ENCODE peak calls at places on chromosomes 4 and X, in six cellular contexts. One of them, this sample, is unnamed.

GRCh38 chr4:20305976-20306375 is 54.3 kb downstream of the SLIT2 start:
- DNase-seq in neural crest cell: no peak
- DNase-seq in fibroblast of mammary gland: peak; percentile 55
- DNase-seq in esophagus squamous epithelium: no peak
- DNase-seq in Calu3: peak; percentile 15
- DNase-seq in adrenal gland: no peak
- DNase-seq in this sample: no peak

GRCh38 chrX:1720826-1721225 is 106.0 kb downstream of the ASMT start:
- DNase-seq in neural crest cell: no peak
- DNase-seq in fibroblast of mammary gland: no peak
- DNase-seq in esophagus squamous epithelium: no peak
- DNase-seq in Calu3: no peak
- DNase-seq in adrenal gland: no peak
- DNase-seq in this sample: no peak

GRCh38 chr4:145843148-145843547 is 95.5 kb downstream of the ZNF827 start:
- DNase-seq in neural crest cell: no peak
- DNase-seq in fibroblast of mammary gland: peak; percentile 82
- DNase-seq in esophagus squamous epithelium: no peak
- DNase-seq in Calu3: no peak
- DNase-seq in adrenal gland: no peak
- DNase-seq in this sample: no peak

GRCh38 chr4:165378398-165378762 is 428 bp upstream of the CPE start:
- DNase-seq in neural crest cell: no peak
- DNase-seq in fibroblast of mammary gland: no peak
- DNase-seq in esophagus squamous epithelium: no peak
- DNase-seq in Calu3: no peak
- DNase-seq in adrenal gland: no peak
- DNase-seq in this sample: no peak

GRCh38 chr4:138050601-138051000 is 191.5 kb downstream of the SLC7A11 start:
- DNase-seq in neural crest cell: no peak
- DNase-seq in fibroblast of mammary gland: no peak
- DNase-seq in esophagus squamous epithelium: no peak
- DNase-seq in Calu3: no peak
- DNase-seq in adrenal gland: no peak
- DNase-seq in this sample: no peak

GRCh38 chr4:173543266-173543665 is 13.2 kb upstream of the HAND2 start:
- DNase-seq in neural crest cell: no peak
- DNase-seq in fibroblast of mammary gland: no peak
- DNase-seq in esophagus squamous epithelium: no peak
- DNase-seq in Calu3: no peak
- DNase-seq in adrenal gland: no peak
- DNase-seq in this sample: no peak

GRCh38 chr4:7431696-7432530 is 2.8 kb downstream of the PSAPL1 start:
- DNase-seq in neural crest cell: no peak
- DNase-seq in fibroblast of mammary gland: no peak
- DNase-seq in esophagus squamous epithelium: no peak
- DNase-seq in Calu3: peak; percentile 13
- DNase-seq in adrenal gland: no peak
- DNase-seq in this sample: no peak

GRCh38 chrX:103051260-103051789 is 12.6 kb downstream of the BEX1 start:
- DNase-seq in neural crest cell: no peak
- DNase-seq in fibroblast of mammary gland: no peak
- DNase-seq in esophagus squamous epithelium: no peak
- DNase-seq in Calu3: no peak
- DNase-seq in adrenal gland: no peak
- DNase-seq in this sample: no peak

GRCh38 chrX:1222511-1223252 is 10.2 kb upstream of the CRLF2 start:
- DNase-seq in neural crest cell: no peak
- DNase-seq in fibroblast of mammary gland: peak; percentile 10
- DNase-seq in esophagus squamous epithelium: no peak
- DNase-seq in Calu3: peak; percentile 11
- DNase-seq in adrenal gland: no peak
- DNase-seq in this sample: no peak

GRCh38 chr4:36508390-36508789 is 227.0 kb downstream of the DTHD1 start:
- DNase-seq in neural crest cell: no peak
- DNase-seq in fibroblast of mammary gland: no peak
- DNase-seq in esophagus squamous epithelium: no peak
- DNase-seq in Calu3: no peak
- DNase-seq in adrenal gland: no peak
- DNase-seq in this sample: no peak

GRCh38 chrX:108139303-108139702 is 47.7 kb downstream of the ATG4A start:
- DNase-seq in neural crest cell: no peak
- DNase-seq in fibroblast of mammary gland: peak; percentile 12
- DNase-seq in esophagus squamous epithelium: no peak
- DNase-seq in Calu3: peak; percentile 3
- DNase-seq in adrenal gland: no peak
- DNase-seq in this sample: no peak

GRCh38 chr4:22473268-22473667 is 42.6 kb downstream of the ADGRA3 start:
- DNase-seq in neural crest cell: no peak
- DNase-seq in fibroblast of mammary gland: peak; percentile 88
- DNase-seq in esophagus squamous epithelium: no peak
- DNase-seq in Calu3: no peak
- DNase-seq in adrenal gland: peak; percentile 34
- DNase-seq in this sample: no peak

GRCh38 chrX:102728646-102729045 is 8.1 kb downstream of the GPRASP3 start:
- DNase-seq in neural crest cell: no peak
- DNase-seq in fibroblast of mammary gland: no peak
- DNase-seq in esophagus squamous epithelium: no peak
- DNase-seq in Calu3: no peak
- DNase-seq in adrenal gland: no peak
- DNase-seq in this sample: no peak

GRCh38 chr4:28636971-28637370 is 1776.3 kb downstream of the STIM2 start:
- DNase-seq in neural crest cell: no peak
- DNase-seq in fibroblast of mammary gland: no peak
- DNase-seq in esophagus squamous epithelium: no peak
- DNase-seq in Calu3: no peak
- DNase-seq in adrenal gland: no peak
- DNase-seq in this sample: no peak

GRCh38 chr4:169625886-169626285 is 5.5 kb downstream of the CLCN3 start:
- DNase-seq in neural crest cell: no peak
- DNase-seq in fibroblast of mammary gland: no peak
- DNase-seq in esophagus squamous epithelium: no peak
- DNase-seq in Calu3: no peak
- DNase-seq in adrenal gland: no peak
- DNase-seq in this sample: no peak

DNA sequence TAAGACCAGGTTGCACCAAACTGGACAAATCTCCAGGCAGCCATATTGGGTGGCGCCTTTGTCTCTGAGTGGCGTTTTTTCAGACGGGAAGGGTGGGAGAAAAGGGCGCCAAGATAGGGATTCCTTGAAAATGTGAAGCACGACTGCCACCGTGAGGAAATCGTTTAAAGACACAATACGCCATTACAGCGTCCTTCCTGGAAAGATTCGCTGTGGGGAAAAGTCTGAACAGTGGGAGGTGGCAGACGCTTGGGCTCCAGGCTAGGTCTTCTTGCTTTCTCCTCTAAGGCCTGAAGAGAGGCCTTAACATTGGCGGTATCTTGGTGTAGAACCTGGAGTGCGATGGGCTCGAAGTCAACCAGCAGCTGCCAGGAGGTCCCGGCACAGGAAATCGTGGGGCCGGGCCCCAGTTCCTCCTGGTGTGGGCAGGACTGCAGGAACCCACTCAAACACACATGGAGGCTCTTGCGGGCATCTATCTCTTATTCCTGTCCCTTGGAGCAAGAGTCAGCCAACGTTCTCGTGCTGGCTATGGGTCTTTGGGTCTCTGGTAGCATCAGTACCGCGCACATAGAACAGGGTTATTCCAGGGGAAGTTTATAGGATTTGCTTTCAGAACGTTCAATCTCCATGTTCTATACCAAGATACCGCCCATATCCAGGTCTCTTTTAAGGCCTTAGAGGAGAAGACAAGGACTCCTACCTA is 208.8 kb downstream of the OR13H1 start:
- DNase-seq in neural crest cell: no peak
- DNase-seq in fibroblast of mammary gland: peak; percentile 89
- DNase-seq in esophagus squamous epithelium: peak; percentile 6
- DNase-seq in Calu3: no peak
- DNase-seq in adrenal gland: peak; percentile 69
- DNase-seq in this sample: peak; percentile 80
- TF ChIP-seq CTCF in neural crest cell: no peak
- TF ChIP-seq CTCF in fibroblast of mammary gland: peak; percentile 34
- TF ChIP-seq CTCF in esophagus squamous epithelium: no peak
- TF ChIP-seq CTCF in Calu3: no peak
- TF ChIP-seq CTCF in adrenal gland: no peak
- TF ChIP-seq CTCF in this sample: peak; percentile 34

GRCh38 chr4:140153419-140153743 is 603 bp downstream of the MAML3 start:
- DNase-seq in neural crest cell: no peak
- DNase-seq in fibroblast of mammary gland: no peak
- DNase-seq in esophagus squamous epithelium: no peak
- DNase-seq in Calu3: no peak
- DNase-seq in adrenal gland: no peak
- DNase-seq in this sample: no peak

GRCh38 chr4:140152760-140153418 is 1.1 kb downstream of the MAML3 start:
- DNase-seq in neural crest cell: peak; percentile 43
- DNase-seq in fibroblast of mammary gland: peak; percentile 38
- DNase-seq in esophagus squamous epithelium: no peak
- DNase-seq in Calu3: peak; percentile 39
- DNase-seq in adrenal gland: peak; percentile 77
- DNase-seq in this sample: peak; percentile 48

GRCh38 chr4:140151700-140152014 is 2.3 kb downstream of the MAML3 start:
- DNase-seq in neural crest cell: peak; percentile 69
- DNase-seq in fibroblast of mammary gland: peak; percentile 69
- DNase-seq in esophagus squamous epithelium: no peak
- DNase-seq in Calu3: peak; percentile 78
- DNase-seq in adrenal gland: peak; percentile 90
- DNase-seq in this sample: peak; percentile 63

GRCh38 chr4:140150886-140151699 is 2.9 kb downstream of the MAML3 start:
- DNase-seq in neural crest cell: peak; percentile 75
- DNase-seq in fibroblast of mammary gland: peak; percentile 93
- DNase-seq in esophagus squamous epithelium: no peak
- DNase-seq in Calu3: peak; percentile 83
- DNase-seq in adrenal gland: peak; percentile 91
- DNase-seq in this sample: peak; percentile 17

DNA sequence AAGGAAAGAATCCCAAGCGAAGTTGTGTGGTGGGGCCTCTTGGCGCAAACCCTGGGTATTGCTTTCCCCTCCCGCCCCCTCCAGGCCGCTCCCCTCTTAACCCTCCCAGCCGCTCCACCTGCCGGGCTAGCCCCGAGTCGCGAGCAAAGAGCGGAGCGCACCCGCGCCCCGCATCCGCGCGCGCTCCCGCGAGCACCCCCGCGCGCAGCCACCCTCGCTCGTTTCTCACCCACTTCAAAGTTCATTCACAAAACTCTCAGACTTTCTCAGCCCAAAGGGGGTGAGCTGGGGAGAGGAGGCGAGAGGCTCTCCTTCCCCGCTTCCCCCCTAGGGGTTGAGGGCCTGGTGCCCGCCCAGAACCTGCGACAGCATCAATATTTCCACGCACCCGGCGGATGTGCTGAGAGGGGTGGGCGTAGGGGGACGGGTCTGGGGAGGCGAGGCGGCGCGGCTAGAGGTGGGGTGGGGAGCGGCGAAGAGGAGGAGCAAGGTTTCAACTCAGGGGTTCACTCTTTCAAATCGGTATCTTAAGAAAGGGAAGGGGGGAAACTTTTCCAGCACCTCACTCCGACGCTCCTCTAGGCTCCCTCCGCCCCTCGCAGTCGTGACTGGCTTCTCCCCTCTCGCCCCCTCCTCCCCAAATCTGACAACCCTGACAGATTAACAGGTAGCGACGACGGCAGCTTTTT is 1.8 kb downstream of the MAML3 start:
- DNase-seq in neural crest cell: peak; percentile 48
- DNase-seq in fibroblast of mammary gland: no peak
- DNase-seq in esophagus squamous epithelium: no peak
- DNase-seq in Calu3: peak; percentile 81
- DNase-seq in adrenal gland: peak; percentile 71
- DNase-seq in this sample: peak; percentile 65
- TF ChIP-seq CTCF in neural crest cell: peak; percentile 51
- TF ChIP-seq CTCF in fibroblast of mammary gland: no peak
- TF ChIP-seq CTCF in esophagus squamous epithelium: peak; percentile 24
- TF ChIP-seq CTCF in Calu3: no peak
- TF ChIP-seq CTCF in adrenal gland: peak; percentile 35
- TF ChIP-seq CTCF in this sample: peak; percentile 16

DNA sequence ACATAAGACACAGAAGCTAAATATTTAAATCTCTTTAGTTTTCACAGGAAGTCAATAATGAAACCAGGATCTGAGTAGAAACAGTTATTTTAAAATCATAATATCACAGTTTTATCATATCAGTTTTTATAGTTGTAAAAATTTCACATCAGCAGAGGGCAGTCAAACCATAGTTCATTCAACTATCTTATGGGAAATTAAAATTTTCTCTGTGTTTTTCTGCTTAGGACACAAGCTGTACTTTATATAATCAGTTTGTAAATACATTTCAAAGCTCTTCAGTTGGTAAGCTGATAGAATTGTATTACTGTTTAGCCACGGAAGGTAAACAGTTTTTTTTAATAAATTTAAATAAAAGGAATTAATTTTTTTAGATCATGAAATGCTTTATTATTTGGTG is 204.8 kb upstream of the NUDT6 start:
- DNase-seq in neural crest cell: no peak
- DNase-seq in fibroblast of mammary gland: peak; percentile 33
- DNase-seq in esophagus squamous epithelium: no peak
- DNase-seq in Calu3: no peak
- DNase-seq in adrenal gland: no peak
- DNase-seq in this sample: no peak
- TF ChIP-seq CTCF in neural crest cell: peak; percentile 64
- TF ChIP-seq CTCF in fibroblast of mammary gland: no peak
- TF ChIP-seq CTCF in esophagus squamous epithelium: no peak
- TF ChIP-seq CTCF in Calu3: no peak
- TF ChIP-seq CTCF in adrenal gland: peak; percentile 49
- TF ChIP-seq CTCF in this sample: peak; percentile 59

DNA sequence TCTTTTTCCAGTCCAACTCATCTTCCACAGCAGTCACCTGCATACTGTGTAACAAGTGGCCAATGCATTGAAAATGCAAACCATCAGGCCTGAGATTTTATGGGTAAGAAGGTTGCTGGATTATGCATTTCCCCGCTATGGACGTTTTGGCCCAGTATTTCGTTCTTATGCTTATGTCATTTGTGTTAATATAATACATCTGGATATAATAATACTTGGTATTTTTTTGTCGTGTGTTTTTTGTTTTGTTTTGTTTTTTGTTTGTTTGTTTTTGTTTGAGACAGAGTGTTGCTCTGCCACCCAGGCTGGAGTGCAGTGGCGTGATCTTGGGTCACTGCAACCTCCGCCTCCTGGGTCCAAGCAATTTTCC is 64.6 kb downstream of the COQ2 start:
- DNase-seq in neural crest cell: no peak
- DNase-seq in fibroblast of mammary gland: no peak
- DNase-seq in esophagus squamous epithelium: no peak
- DNase-seq in Calu3: no peak
- DNase-seq in adrenal gland: no peak
- DNase-seq in this sample: no peak
- TF ChIP-seq CTCF in neural crest cell: no peak
- TF ChIP-seq CTCF in fibroblast of mammary gland: no peak
- TF ChIP-seq CTCF in esophagus squamous epithelium: no peak
- TF ChIP-seq CTCF in Calu3: no peak
- TF ChIP-seq CTCF in adrenal gland: no peak
- TF ChIP-seq CTCF in this sample: no peak